ENCODE peak calls at places on chromosomes 6 and 20, in nine cellular contexts. I is IMR-90, L is stomach, T is GM12891, P is ovary, M is heart left ventricle, Z is thyroid gland, Y is spleen, W is H54. K is an unnamed sample.

GRCh38 chr6:82040405-82041221 is 206.9 kb downstream of the IBTK start:
- DNase-seq in P (peak), M (no peak), T (no peak), I (peak), Z (peak), Y (no peak), L (no peak), W (no peak), K (no peak)

GRCh38 chr20:20931632-20932031 is 174.5 kb downstream of the LINC00237 start:
- DNase-seq in P (no peak), Z (no peak), M (no peak), I (no peak), L (no peak), T (no peak), Y (no peak), W (no peak), K (no peak)

GRCh38 chr6:81557811-81558210 is 194.7 kb downstream of the TENT5A start:
- DNase-seq in Y (no peak), Z (no peak), I (no peak), M (no peak), W (no peak), L (no peak), P (no peak), T (no peak), K (no peak)

GRCh38 chr20:40991181-40991889 is 37.3 kb upstream of the TOP1 start:
- DNase-seq in Y (peak), Z (no peak), T (peak), M (peak), I (no peak), W (no peak), L (no peak), P (no peak), K (peak)

GRCh38 chr20:49394264-49394663 is 88.2 kb downstream of the KCNB1 start:
- DNase-seq in L (no peak), P (no peak), Y (peak), I (peak), T (no peak), W (no peak), M (no peak), Z (no peak), K (no peak)

GRCh38 chr6:85680388-85680787 is 37.7 kb upstream of the SYNCRIP start:
- DNase-seq in L (no peak), Z (no peak), Y (no peak), W (no peak), M (no peak), P (no peak), T (no peak), I (no peak), K (no peak)

GRCh38 chr6:149634315-149634714 is 14.2 kb downstream of the KATNA1 start:
- DNase-seq in Z (no peak), Y (no peak), M (no peak), L (no peak), T (no peak), P (no peak), W (no peak), I (no peak), K (no peak)

GRCh38 chr20:34675993-34676641 is 775 bp downstream of the PIGU start:
- DNase-seq in L (no peak), T (no peak), I (no peak), P (no peak), Y (no peak), Z (no peak), W (no peak), M (no peak), K (no peak)

GRCh38 chr20:20214757-20215275 is 153.1 kb upstream of the INSM1 start:
- DNase-seq in T (no peak), I (no peak), M (peak), W (no peak), Y (no peak), P (no peak), Z (no peak), L (no peak), K (no peak)

GRCh38 chr20:50519036-50519780 is 9.0 kb downstream of the PTPN1 start:
- DNase-seq in P (no peak), T (no peak), L (no peak), I (no peak), W (no peak), Y (no peak), M (no peak), Z (no peak), K (no peak)
- TF ChIP-seq POLR2A in P (no peak), T (no peak), L (no peak), I (no peak), W (no peak), Y (peak), M (no peak), Z (no peak), K (no peak)

GRCh38 chr6:84074988-84075781 is 41.6 kb downstream of the MRAP2 start:
- DNase-seq in I (peak), Y (no peak), Z (no peak), L (peak), M (no peak), W (no peak), T (no peak), P (peak), K (no peak)
- TF ChIP-seq POLR2A in I (no peak), Y (no peak), Z (no peak), L (no peak), M (no peak), W (no peak), T (no peak), P (no peak), K (no peak)

GRCh38 chr6:131950767-131951575 is at the start of gene CCN2:
- DNase-seq in T (peak), Y (peak), L (peak), I (peak), W (peak), P (peak), M (peak), Z (peak), K (peak)

GRCh38 chr6:131948692-131949614 is 2.2 kb downstream of the CCN2 start:
- DNase-seq in Z (no peak), T (no peak), P (peak), Y (no peak), L (no peak), I (peak), W (no peak), M (peak), K (no peak)

GRCh38 chr6:131949615-131949908 is 1.6 kb downstream of the CCN2 start:
- DNase-seq in T (no peak), W (no peak), Y (no peak), L (no peak), Z (no peak), P (no peak), I (peak), M (no peak), K (no peak)

GRCh38 chr6:131951576-131952230 is 531 bp upstream of the CCN2 start:
- DNase-seq in Y (no peak), T (no peak), Z (no peak), P (no peak), I (no peak), L (no peak), M (no peak), W (no peak), K (no peak)

DNA sequence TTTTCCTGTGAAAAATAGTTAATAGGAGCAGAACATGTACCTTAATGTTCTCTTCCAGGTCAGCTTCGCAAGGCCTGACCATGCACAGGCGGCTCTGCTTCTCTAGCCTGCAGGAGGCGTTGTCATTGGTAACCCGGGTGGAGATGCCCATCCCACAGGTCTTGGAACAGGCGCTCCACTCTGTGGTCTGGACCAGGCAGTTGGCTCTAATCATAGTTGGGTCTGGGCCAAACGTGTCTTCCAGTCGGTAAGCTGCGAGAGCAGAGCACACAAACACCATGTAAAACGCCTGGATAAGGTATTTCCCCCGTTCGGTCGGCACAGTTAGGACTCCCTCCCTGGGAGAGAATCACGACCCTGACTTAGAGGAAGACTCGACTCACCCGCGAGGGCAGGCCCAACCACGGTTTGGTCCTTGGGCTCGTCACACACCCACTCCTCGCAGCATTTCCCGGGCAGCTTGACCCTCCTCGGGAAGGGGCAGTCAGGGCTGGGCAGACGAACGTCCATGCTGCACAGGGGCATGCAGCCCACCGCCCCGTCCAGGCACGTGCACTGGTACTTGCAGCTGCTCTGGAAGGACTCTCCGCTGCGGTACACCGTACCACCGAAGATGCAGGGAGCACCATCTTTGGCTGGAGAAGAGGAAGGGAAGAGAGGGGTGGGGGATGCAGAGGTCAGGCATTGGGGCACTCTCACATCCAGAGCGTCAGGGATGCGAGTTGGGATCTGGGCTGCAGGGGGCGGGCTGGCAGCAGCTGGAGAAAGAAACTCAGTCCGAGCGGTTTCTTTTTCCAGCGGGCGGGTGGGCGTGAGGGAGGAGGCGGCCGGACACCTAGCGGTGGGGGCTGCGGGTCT is 1.0 kb downstream of the CCN2 start:
- DNase-seq in M (peak), L (peak), Z (peak), I (peak), Y (peak), P (peak), T (peak), W (no peak), K (peak)
- TF ChIP-seq POLR2A in M (no peak), L (no peak), Z (no peak), I (peak), Y (peak), P (no peak), T (no peak), W (peak), K (no peak)

DNA sequence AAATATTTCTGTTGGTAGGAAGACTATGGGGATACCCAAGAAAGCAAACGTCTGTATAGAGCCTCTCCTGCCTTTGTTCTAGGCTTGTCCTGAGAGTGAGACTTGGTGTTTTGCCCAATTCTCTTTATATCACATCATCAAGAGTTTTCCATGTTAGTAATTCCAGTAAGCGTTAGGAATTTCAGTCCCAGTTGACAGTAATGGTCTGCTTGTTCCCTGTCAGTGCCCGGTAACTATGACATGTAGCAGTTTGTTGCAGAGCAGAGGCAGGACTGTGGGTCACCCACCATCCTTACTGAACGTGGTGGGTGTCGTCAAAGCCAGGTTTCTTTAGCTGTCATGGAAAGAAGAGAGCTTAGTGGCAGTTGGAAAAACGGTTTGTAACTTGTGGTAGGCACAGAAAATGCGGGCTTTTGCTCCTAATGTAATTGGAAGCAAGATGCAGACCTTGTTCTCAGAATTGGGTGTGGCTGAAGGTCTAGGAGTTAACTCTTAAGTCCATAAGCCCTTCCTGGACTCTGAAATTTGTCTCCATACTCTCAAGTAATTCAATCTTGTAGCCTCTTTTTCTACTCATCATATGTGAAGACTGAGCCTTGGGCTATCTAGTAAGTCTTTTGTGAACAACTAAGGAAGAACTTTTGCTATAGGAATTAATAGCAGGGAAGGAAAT is 188.8 kb downstream of the TMEM242 start:
- DNase-seq in Z (no peak), T (no peak), M (no peak), W (no peak), I (peak), Y (no peak), P (no peak), L (no peak), K (no peak)
- TF ChIP-seq POLR2A in Z (no peak), T (no peak), M (no peak), W (no peak), I (no peak), Y (no peak), P (no peak), L (no peak), K (no peak)

DNA sequence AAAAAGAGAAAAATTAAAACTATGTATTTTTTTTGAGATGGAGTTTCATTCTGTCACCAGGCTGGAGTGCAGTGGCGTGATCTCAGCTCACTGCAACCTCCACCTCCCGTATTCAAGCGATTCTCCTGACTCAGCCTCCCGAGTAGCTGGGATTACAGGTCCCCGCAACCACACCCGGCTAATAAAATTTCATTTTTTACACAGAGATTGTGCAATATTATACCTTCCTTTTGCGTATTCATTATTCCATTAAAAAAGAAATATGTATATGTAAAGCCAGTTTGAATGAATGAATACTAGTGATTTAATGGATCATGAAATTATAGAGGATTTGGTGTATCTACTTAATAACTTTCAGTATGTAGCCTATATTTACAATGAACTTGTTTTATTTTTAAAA is 38.2 kb upstream of the CTAGE9 start:
- DNase-seq in L (no peak), Z (no peak), M (no peak), T (no peak), Y (no peak), P (no peak), I (no peak), W (no peak), K (no peak)
- TF ChIP-seq POLR2A in L (no peak), Z (no peak), M (no peak), T (no peak), Y (no peak), P (no peak), I (no peak), W (no peak), K (no peak)

GRCh38 chr6:33974030-33974429 is 170.2 kb upstream of the MLN start:
- DNase-seq in I (no peak), M (no peak), L (no peak), W (no peak), Y (no peak), P (no peak), Z (no peak), T (no peak), K (no peak)
- TF ChIP-seq POLR2A in I (no peak), M (no peak), L (no peak), W (no peak), Y (no peak), P (no peak), Z (no peak), T (no peak), K (no peak)